ENCODE peak calls at places on chromosomes 2 and 18, in six cellular contexts. X is astrocyte of the cerebellum, Y is spleen, S is GM20000, I is astrocyte of the spinal cord, L is BE2C. K is an unnamed sample.

GRCh38 chr2:240358080-240358479 is 77.4 kb upstream of the GPC1 start:
- DNase-seq in X (no peak), Y (peak), S (no peak), I (no peak), L (peak), K (no peak)

GRCh38 chr2:203722411-203722810 is 16.0 kb downstream of the CD28 start:
- DNase-seq in X (no peak), Y (no peak), S (no peak), I (no peak), L (no peak), K (no peak)

GRCh38 chr18:62249478-62250097 is 62.5 kb downstream of the RELCH start:
- DNase-seq in X (peak), Y (peak), S (peak), I (peak), L (peak), K (peak)

GRCh38 chr2:25528173-25528572 is 145.2 kb downstream of the DTNB start:
- DNase-seq in X (peak), Y (no peak), S (no peak), I (peak), L (no peak), K (no peak)

GRCh38 chr18:22228930-22229329 is 59.5 kb downstream of the GATA6 start:
- DNase-seq in X (no peak), Y (no peak), S (no peak), I (no peak), L (no peak), K (no peak)

GRCh38 chr2:174076040-174076439 is 110.9 kb upstream of the SP3 start:
- DNase-seq in X (no peak), Y (no peak), S (no peak), I (no peak), L (no peak), K (no peak)

GRCh38 chr18:49697757-49698595 is 115.4 kb downstream of the ACAA2 start:
- DNase-seq in X (no peak), Y (no peak), S (no peak), I (peak), L (no peak), K (no peak)

GRCh38 chr2:74002515-74003391 is 18.0 kb downstream of the TET3 start:
- DNase-seq in X (no peak), Y (peak), S (peak), I (peak), L (peak), K (peak)

GRCh38 chr2:48272199-48272598 is 257.8 kb upstream of the STON1 start:
- DNase-seq in X (no peak), Y (no peak), S (no peak), I (no peak), L (no peak), K (no peak)

GRCh38 chr2:241804326-241805276 is 4.4 kb upstream of the NEU4 start:
- DNase-seq in X (no peak), Y (peak), S (peak), I (no peak), L (peak), K (no peak)

GRCh38 chr18:3455938-3456685 is 6.1 kb downstream of the TGIF1 start:
- DNase-seq in X (no peak), Y (no peak), S (no peak), I (peak), L (no peak), K (no peak)

DNA sequence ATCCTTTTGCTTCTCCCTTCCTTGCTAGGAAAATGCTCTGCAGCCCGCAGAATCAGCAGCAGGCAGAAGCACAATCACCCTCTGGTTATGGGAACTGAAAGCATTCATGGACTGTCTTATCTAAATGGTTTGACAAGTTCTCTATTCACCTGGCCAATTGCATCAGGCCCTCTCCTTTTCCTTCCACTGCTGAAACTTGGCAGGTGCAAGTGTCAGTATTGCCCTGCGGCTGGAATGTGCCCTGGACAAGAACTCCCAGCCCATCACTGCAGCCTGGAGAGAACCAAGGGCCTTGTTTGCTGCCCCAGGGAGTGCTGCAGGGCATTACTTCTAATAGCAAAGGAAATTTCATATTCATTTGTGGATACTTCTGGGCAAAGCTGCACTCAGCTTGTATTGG is 116.7 kb downstream of the LYPD6B start:
- DNase-seq in X (no peak), Y (no peak), S (no peak), I (no peak), L (no peak), K (no peak)
- TF ChIP-seq CTCF in X (no peak), Y (no peak), S (no peak), I (no peak), L (no peak), K (no peak)

GRCh38 chr2:157903051-157903625 is 27.0 kb upstream of the ACVR1 start:
- DNase-seq in X (peak), Y (no peak), S (no peak), I (no peak), L (no peak), K (no peak)

GRCh38 chr2:157900203-157900602 is 24.1 kb upstream of the ACVR1 start:
- DNase-seq in X (peak), Y (no peak), S (no peak), I (peak), L (no peak), K (no peak)

GRCh38 chr2:157899125-157899839 is 23.2 kb upstream of the ACVR1 start:
- DNase-seq in X (no peak), Y (no peak), S (peak), I (no peak), L (no peak), K (no peak)

GRCh38 chr2:157900684-157901083 is 24.6 kb upstream of the ACVR1 start:
- DNase-seq in X (no peak), Y (no peak), S (no peak), I (no peak), L (no peak), K (no peak)

DNA sequence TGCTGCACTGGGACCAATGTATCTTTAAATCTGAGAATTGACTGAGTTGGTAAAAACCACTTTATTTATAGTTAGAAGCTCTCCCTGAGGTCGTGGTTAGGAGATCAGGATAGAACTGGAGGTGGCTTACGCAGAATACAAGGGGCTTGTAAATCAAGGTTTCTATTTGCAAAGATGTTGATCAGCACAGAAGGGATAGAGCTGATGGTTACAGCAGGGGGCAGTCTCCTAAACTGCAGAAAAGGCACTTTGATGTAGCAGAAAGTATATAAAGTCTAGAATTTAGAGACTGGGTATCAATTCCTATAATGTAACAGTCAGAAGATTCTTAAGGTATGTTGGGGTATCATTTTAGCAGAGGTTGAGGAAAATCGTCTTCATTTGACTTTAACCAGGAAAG is 25.2 kb upstream of the ACVR1 start:
- DNase-seq in X (no peak), Y (no peak), S (no peak), I (no peak), L (no peak), K (no peak)
- TF ChIP-seq CTCF in X (no peak), Y (no peak), S (no peak), I (peak), L (peak), K (peak)

GRCh38 chr2:3443083-3443482 is 63.6 kb downstream of the TRAPPC12 start:
- DNase-seq in X (no peak), Y (no peak), S (no peak), I (no peak), L (no peak), K (no peak)

GRCh38 chr2:3442185-3442584 is 62.7 kb downstream of the TRAPPC12 start:
- DNase-seq in X (no peak), Y (no peak), S (no peak), I (no peak), L (no peak), K (no peak)

GRCh38 chr2:3445891-3446290 is 66.4 kb downstream of the TRAPPC12 start:
- DNase-seq in X (no peak), Y (no peak), S (no peak), I (no peak), L (no peak), K (no peak)

GRCh38 chr2:3441465-3441864 is 62.0 kb downstream of the TRAPPC12 start:
- DNase-seq in X (no peak), Y (no peak), S (no peak), I (no peak), L (no peak), K (no peak)

GRCh38 chr2:3443685-3444084 is 64.2 kb downstream of the TRAPPC12 start:
- DNase-seq in X (no peak), Y (no peak), S (no peak), I (no peak), L (no peak), K (no peak)
- TF ChIP-seq CTCF in X (no peak), Y (no peak), S (no peak), I (no peak), L (peak), K (no peak)

DNA sequence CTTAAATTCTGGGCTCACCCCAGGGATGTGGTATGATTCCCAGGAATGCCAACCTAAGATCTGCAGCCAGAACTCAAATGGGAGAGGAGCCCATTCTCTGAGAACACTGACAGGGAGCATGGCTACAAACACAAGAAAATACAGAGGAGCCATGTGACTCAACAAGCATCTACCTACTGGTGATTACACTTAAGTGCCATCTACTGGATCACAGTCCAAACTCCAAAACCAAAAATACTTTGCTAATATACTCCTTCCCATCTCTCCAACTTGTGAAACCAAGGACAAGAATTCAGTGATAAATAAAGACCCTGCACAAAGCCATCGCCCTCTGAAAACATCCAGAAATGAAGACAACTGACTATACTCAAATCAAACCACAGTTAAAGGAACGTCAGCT is 116.9 kb downstream of the NR4A2 start:
- DNase-seq in X (no peak), Y (no peak), S (no peak), I (no peak), L (no peak), K (no peak)
- TF ChIP-seq CTCF in X (no peak), Y (no peak), S (no peak), I (no peak), L (no peak), K (no peak)

GRCh38 chr18:36947820-36948348 is 119.0 kb downstream of the KIAA1328 start:
- DNase-seq in X (no peak), Y (no peak), S (no peak), I (no peak), L (no peak), K (no peak)

GRCh38 chr18:36942264-36942663 is 113.3 kb downstream of the KIAA1328 start:
- DNase-seq in X (peak), Y (no peak), S (peak), I (peak), L (no peak), K (no peak)
- TF ChIP-seq CTCF in X (peak), Y (no peak), S (peak), I (peak), L (peak), K (peak)